ENCODE peak calls at places on chromosome 4, in five cellular contexts. W is H4, T is GM12891, P is ascending aorta, Z is EH. O is an unnamed sample.

GRCh38 chr4:40924793-40925117 is 175.0 kb downstream of the NSUN7 start:
- DNase-seq in W (no peak), T (no peak), P (no peak), Z (no peak), O (no peak)

GRCh38 chr4:2243682-2244380 is 1.9 kb upstream of the HAUS3 start:
- DNase-seq in W (peak; percentile 56), T (no peak), P (no peak), Z (peak; percentile 66), O (no peak)

GRCh38 chr4:13543648-13544555 is at the start of gene NKX3-2:
- DNase-seq in W (no peak), T (no peak), P (no peak), Z (peak; percentile 27), O (no peak)

GRCh38 chr4:174120446-174121142 is 162.9 kb downstream of the FBXO8 start:
- DNase-seq in W (peak; percentile 75), T (no peak), P (no peak), Z (peak; percentile 72), O (no peak)

GRCh38 chr4:171390626-171391025 is 422.6 kb upstream of the GALNTL6 start:
- DNase-seq in W (peak; percentile 13), T (no peak), P (no peak), Z (no peak), O (no peak)

GRCh38 chr4:97994765-97995465 is 148.4 kb downstream of the STPG2 start:
- DNase-seq in W (no peak), T (no peak), P (no peak), Z (no peak), O (no peak)

GRCh38 chr4:188282620-188283232 is 143.5 kb downstream of the TRIML1 start:
- DNase-seq in W (no peak), T (no peak), P (no peak), Z (no peak), O (no peak)

GRCh38 chr4:95546236-95546635 is 2.5 kb downstream of the UNC5C start:
- DNase-seq in W (no peak), T (no peak), P (no peak), Z (no peak), O (no peak)

GRCh38 chr4:187612211-187612780 is 383.3 kb upstream of the ZFP42 start:
- DNase-seq in W (peak; percentile 61), T (no peak), P (no peak), Z (no peak), O (no peak)

GRCh38 chr4:128519163-128519810 is 231.7 kb upstream of the PGRMC2 start:
- DNase-seq in W (no peak), T (no peak), P (no peak), Z (peak; percentile 46), O (no peak)

GRCh38 chr4:67699603-67700002 is 1.4 kb downstream of the UBA6 start:
- DNase-seq in W (no peak), T (no peak), P (no peak), Z (no peak), O (no peak)

GRCh38 chr4:13248621-13249298 is 235.4 kb downstream of the RAB28 start:
- DNase-seq in W (no peak), T (no peak), P (no peak), Z (peak; percentile 88), O (no peak)

GRCh38 chr4:52028970-52029369 is 8.8 kb upstream of the LRRC66 start:
- DNase-seq in W (peak; percentile 58), T (no peak), P (no peak), Z (peak; percentile 87), O (no peak)

GRCh38 chr4:108415389-108415788 is 205.0 kb upstream of the RPL34 start:
- DNase-seq in W (no peak), T (no peak), P (no peak), Z (no peak), O (no peak)

GRCh38 chr4:163108614-163109013 is 58.1 kb downstream of the NAF1 start:
- DNase-seq in W (no peak), T (no peak), P (no peak), Z (no peak), O (no peak)

GRCh38 chr4:158013858-158014257 is 159.0 kb downstream of the GASK1B start:
- DNase-seq in W (no peak), T (no peak), P (no peak), Z (peak; percentile 73), O (no peak)

GRCh38 chr4:116668190-116668589 is 417.2 kb downstream of the TRAM1L1 start:
- DNase-seq in W (no peak), T (no peak), P (no peak), Z (no peak), O (no peak)

GRCh38 chr4:56130609-56131150 is 181.9 kb downstream of the CEP135 start:
- DNase-seq in W (no peak), T (no peak), P (no peak), Z (no peak), O (no peak)

GRCh38 chr4:176919631-176920030 is 126.9 kb upstream of the VEGFC start:
- DNase-seq in W (no peak), T (no peak), P (no peak), Z (no peak), O (no peak)

GRCh38 chr4:186820371-186820990 is 96.8 kb upstream of the FAT1 start:
- DNase-seq in W (peak; percentile 14), T (no peak), P (no peak), Z (peak; percentile 84), O (no peak)

GRCh38 chr4:5953003-5953951 is 60.4 kb upstream of the CRMP1 start:
- DNase-seq in W (no peak), T (no peak), P (no peak), Z (no peak), O (no peak)

GRCh38 chr4:100360211-100360610 is 157.6 kb downstream of the EMCN start:
- DNase-seq in W (no peak), T (no peak), P (no peak), Z (no peak), O (no peak)

GRCh38 chr4:174681723-174682300 is 147.2 kb downstream of the GLRA3 start:
- DNase-seq in W (peak; percentile 36), T (no peak), P (no peak), Z (peak; percentile 3), O (no peak)

GRCh38 chr4:83212041-83212851 is 72.4 kb downstream of the COQ2 start:
- DNase-seq in W (no peak), T (no peak), P (no peak), Z (no peak), O (no peak)

GRCh38 chr4:7651461-7651921 is 216.8 kb upstream of the PSAPL1 start:
- DNase-seq in W (no peak), T (no peak), P (no peak), Z (peak; percentile 60), O (no peak)

GRCh38 chr4:80233390-80233789 is 33.1 kb upstream of the FGF5 start:
- DNase-seq in W (no peak), T (no peak), P (no peak), Z (no peak), O (no peak)

GRCh38 chr4:10192331-10192730 is 75.7 kb upstream of the WDR1 start:
- DNase-seq in W (peak; percentile 1), T (no peak), P (no peak), Z (no peak), O (no peak)

GRCh38 chr4:89915937-89916336 is 21.3 kb downstream of the MMRN1 start:
- DNase-seq in W (no peak), T (no peak), P (no peak), Z (no peak), O (no peak)

GRCh38 chr4:25702848-25703247 is 47.2 kb downstream of the SLC34A2 start:
- DNase-seq in W (peak; percentile 76), T (no peak), P (no peak), Z (peak; percentile 75), O (no peak)